ENCODE peak calls at places on chromosomes 3 and 15, in nine cellular contexts. G is gastrocnemius medialis, L is HepG2, E is AG09319, Y is choroid plexus epithelial cell, T is foreskin keratinocyte, A is IMR-90, I is dorsolateral prefrontal cortex, O is PC-3. N is an unnamed sample.

GRCh38 chr3:89104499-89104898 is 2.9 kb upstream of the EPHA3 start:
- DNase-seq in G (no peak), L (no peak), E (no peak), Y (no peak), T (no peak), A (no peak), I (no peak), O (no peak), N (no peak)

GRCh38 chr3:17057316-17057715 is 172.6 kb downstream of the PLCL2 start:
- DNase-seq in G (no peak), L (no peak), E (no peak), Y (peak; percentile 79), T (no peak), A (peak; percentile 69), I (no peak), O (no peak), N (no peak)

GRCh38 chr3:33250712-33251111 is 26.5 kb upstream of the FBXL2 start:
- DNase-seq in G (no peak), L (no peak), E (no peak), Y (peak; percentile 50), T (no peak), A (peak; percentile 3), I (no peak), O (no peak), N (no peak)

GRCh38 chr3:127388412-127388811 is 100.6 kb upstream of the PRR20G start:
- DNase-seq in G (no peak), L (no peak), E (no peak), Y (no peak), T (no peak), A (no peak), I (no peak), O (no peak), N (no peak)

GRCh38 chr15:89912674-89913396 is at the start of gene ARPIN:
- DNase-seq in G (peak; percentile 27), L (peak; percentile 16), E (no peak), Y (peak; percentile 35), T (peak; percentile 12), A (peak; percentile 32), I (peak; percentile 59), O (peak; percentile 44), N (no peak)

GRCh38 chr3:31422237-31422636 is 110.5 kb upstream of the STT3B start:
- DNase-seq in G (no peak), L (no peak), E (no peak), Y (no peak), T (no peak), A (no peak), I (no peak), O (no peak), N (no peak)

GRCh38 chr3:151918253-151919029 is 45.0 kb downstream of the SUCNR1 start:
- DNase-seq in G (no peak), L (peak; percentile 34), E (peak; percentile 48), Y (peak; percentile 87), T (peak; percentile 47), A (peak; percentile 75), I (no peak), O (peak; percentile 79), N (peak; percentile 73)

GRCh38 chr15:43215961-43216360 is 4.9 kb downstream of the EPB42 start:
- DNase-seq in G (no peak), L (no peak), E (no peak), Y (peak; percentile 35), T (peak; percentile 78), A (peak; percentile 54), I (no peak), O (peak; percentile 83), N (peak; percentile 74)

GRCh38 chr3:177015881-177016280 is 181.4 kb downstream of the TBL1XR1 start:
- DNase-seq in G (no peak), L (no peak), E (no peak), Y (no peak), T (no peak), A (no peak), I (no peak), O (no peak), N (no peak)

DNA sequence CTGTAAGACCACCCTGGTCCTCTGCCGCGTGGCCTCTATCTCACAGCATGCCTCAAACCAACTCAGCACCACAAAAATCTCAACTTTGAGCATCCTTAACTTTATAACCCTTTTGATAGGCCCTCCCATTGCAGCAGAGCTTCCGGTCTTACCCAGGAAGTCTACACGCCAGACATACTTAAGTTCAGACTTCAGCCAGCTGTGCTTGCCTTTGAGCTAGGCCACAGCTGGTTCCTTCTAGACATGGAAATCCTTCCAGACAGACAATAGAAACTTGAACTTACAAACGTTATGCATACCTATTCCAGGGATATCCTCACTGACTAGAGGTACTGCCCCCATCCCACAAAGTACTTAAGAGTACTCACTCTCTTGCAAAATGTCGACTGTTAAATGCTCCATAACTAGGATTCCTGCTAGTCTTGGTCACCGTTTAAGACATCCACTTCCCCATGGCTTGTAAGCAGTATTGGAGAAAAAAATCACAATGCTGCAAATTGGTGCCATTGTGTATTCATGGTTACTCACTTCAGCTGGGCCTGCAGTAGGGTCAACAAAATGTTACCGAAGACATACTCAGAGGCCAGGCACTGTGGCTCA is 183.5 kb downstream of the TBL1XR1 start:
- DNase-seq in G (no peak), L (no peak), E (no peak), Y (no peak), T (no peak), A (no peak), I (no peak), O (no peak), N (no peak)
- TF ChIP-seq CTCF in G (no peak), L (no peak), E (no peak), Y (no peak), T (no peak), A (no peak), I (no peak), O (no peak), N (no peak)

GRCh38 chr3:122355612-122356011 is 27.4 kb downstream of the MIX23 start:
- DNase-seq in G (no peak), L (no peak), E (no peak), Y (no peak), T (no peak), A (no peak), I (no peak), O (no peak), N (no peak)

GRCh38 chr3:122353901-122354401 is 28.9 kb downstream of the CSTA start:
- DNase-seq in G (no peak), L (no peak), E (no peak), Y (no peak), T (no peak), A (no peak), I (no peak), O (no peak), N (no peak)

GRCh38 chr3:122357828-122358617 is 25.0 kb downstream of the MIX23 start:
- DNase-seq in G (no peak), L (no peak), E (no peak), Y (no peak), T (peak; percentile 59), A (peak; percentile 1), I (no peak), O (peak; percentile 11), N (peak; percentile 43)

GRCh38 chr3:122358633-122359032 is 24.4 kb downstream of the MIX23 start:
- DNase-seq in G (no peak), L (no peak), E (no peak), Y (no peak), T (no peak), A (no peak), I (no peak), O (no peak), N (no peak)

DNA sequence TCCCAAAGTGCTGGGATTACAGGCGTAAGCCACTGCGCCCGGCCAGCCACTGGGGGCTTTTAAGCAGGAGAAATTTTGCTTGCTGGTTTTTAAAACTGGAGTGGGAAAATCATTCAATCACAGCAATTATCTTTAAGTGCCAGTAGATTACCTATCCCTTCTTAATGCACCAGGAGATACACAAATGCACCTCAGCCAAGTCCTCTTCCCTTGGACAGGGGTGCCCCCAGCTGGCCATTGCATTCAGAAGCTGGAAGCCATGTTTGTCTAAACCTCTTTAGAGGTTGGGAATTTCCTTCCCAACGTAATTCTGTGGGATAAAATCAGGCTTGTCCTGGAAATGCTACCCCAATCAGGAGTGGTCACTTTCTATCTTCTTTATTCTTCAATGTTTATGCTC is 26.6 kb downstream of the MIX23 start:
- DNase-seq in G (no peak), L (peak; percentile 57), E (no peak), Y (peak; percentile 63), T (peak; percentile 46), A (peak; percentile 54), I (no peak), O (peak; percentile 76), N (peak; percentile 65)
- TF ChIP-seq CTCF in G (no peak), L (peak; percentile 78), E (peak; percentile 26), Y (peak; percentile 69), T (peak; percentile 84), A (peak; percentile 55), I (no peak), O (peak; percentile 90), N (peak; percentile 69)

DNA sequence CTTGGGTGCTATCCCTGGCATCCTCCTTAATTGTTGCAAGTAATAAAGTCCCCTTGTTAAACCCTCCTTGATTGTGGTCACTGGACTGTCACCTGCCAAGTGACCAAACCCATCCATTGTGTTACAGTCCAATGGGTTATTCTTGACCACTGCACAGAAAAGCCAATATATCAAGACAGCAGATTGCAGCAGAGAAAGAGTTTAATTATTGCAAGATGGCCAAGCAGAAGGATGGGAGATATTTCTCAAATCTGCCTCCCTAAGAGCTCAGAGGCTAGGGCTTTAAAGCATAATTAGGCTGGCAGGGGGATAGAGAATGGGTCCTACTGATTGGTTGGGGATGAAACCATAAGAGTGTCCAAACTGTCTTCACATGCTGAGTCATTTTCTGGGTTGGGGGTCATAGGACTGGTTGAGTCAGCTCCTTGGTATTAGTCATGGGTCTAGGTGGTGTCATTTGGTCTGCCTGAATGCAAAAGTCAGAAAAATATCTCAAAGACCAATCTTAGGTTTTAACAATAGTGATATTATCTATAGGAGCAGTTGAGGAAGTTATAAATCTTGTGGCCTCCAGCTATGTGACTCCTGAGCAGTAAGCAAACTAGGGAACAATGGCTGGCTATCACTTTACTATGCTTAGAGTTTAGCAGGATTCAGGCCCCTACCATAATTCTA is 19.1 kb upstream of the XYLB start:
- DNase-seq in G (no peak), L (no peak), E (no peak), Y (peak; percentile 82), T (peak; percentile 82), A (peak; percentile 56), I (no peak), O (peak; percentile 95), N (peak; percentile 71)
- TF ChIP-seq CTCF in G (no peak), L (no peak), E (no peak), Y (no peak), T (no peak), A (no peak), I (no peak), O (no peak), N (no peak)

GRCh38 chr15:69375151-69375790 is 38.9 kb upstream of the KIF23 start:
- DNase-seq in G (no peak), L (no peak), E (no peak), Y (no peak), T (no peak), A (no peak), I (no peak), O (no peak), N (no peak)

GRCh38 chr15:69384626-69385025 is 29.5 kb upstream of the KIF23 start:
- DNase-seq in G (no peak), L (no peak), E (no peak), Y (no peak), T (no peak), A (no peak), I (no peak), O (no peak), N (no peak)

GRCh38 chr15:69380726-69381105 is 33.4 kb upstream of the KIF23 start:
- DNase-seq in G (no peak), L (no peak), E (no peak), Y (no peak), T (no peak), A (no peak), I (no peak), O (no peak), N (no peak)

GRCh38 chr15:69377137-69377536 is 37.0 kb upstream of the KIF23 start:
- DNase-seq in G (no peak), L (no peak), E (no peak), Y (no peak), T (no peak), A (no peak), I (no peak), O (no peak), N (no peak)

GRCh38 chr15:69380100-69380725 is 33.9 kb upstream of the KIF23 start:
- DNase-seq in G (no peak), L (peak; percentile 11), E (no peak), Y (peak; percentile 51), T (no peak), A (peak; percentile 21), I (no peak), O (peak; percentile 13), N (no peak)
- TF ChIP-seq CTCF in G (no peak), L (peak; percentile 40), E (peak; percentile 26), Y (peak; percentile 61), T (peak; percentile 49), A (peak; percentile 29), I (no peak), O (peak; percentile 47), N (peak; percentile 38)

N was measured in bronchial epithelial cell.